ENCODE peak calls at places on chromosomes 11 and 22, in eight cellular contexts. N is iPS-NIHi11; P is activated T-cell treated with anti-CD3 and anti-CD28 coated beads, Interleukin-2, amount 50 U/mL, for 1 hour; I is EL; Z is foreskin fibroblast; H is ACHN; T is AG04450; S is NCI-H1092 treated with DMSO at 0.1 percent for 48 hours. Q is an unnamed sample.
A peak's percentile ranks its signal among the peaks of the same experiment; 100 is the strongest.

GRCh38 chr11:130674686-130675085 is 226.2 kb downstream of the ADAMTS15 start:
- DNase-seq in N (no peak), P (no peak), I (peak; percentile 27), Z (no peak), H (no peak), T (no peak), S (no peak), Q (no peak)

GRCh38 chr11:95589893-95590612 is 199.5 kb downstream of the FAM76B start:
- DNase-seq in N (no peak), P (no peak), I (no peak), Z (no peak), H (no peak), T (no peak), S (no peak), Q (no peak)

GRCh38 chr22:48645766-48646165 is 1181.9 kb downstream of the BRD1 start:
- DNase-seq in N (no peak), P (no peak), I (no peak), Z (no peak), H (no peak), T (no peak), S (no peak), Q (no peak)

GRCh38 chr22:26648761-26649363 is 8.5 kb upstream of the MIAT start:
- DNase-seq in N (no peak), P (no peak), I (no peak), Z (no peak), H (no peak), T (no peak), S (peak; percentile 85), Q (peak; percentile 32)

GRCh38 chr11:78418584-78419211 is 1.1 kb upstream of the GAB2 start:
- DNase-seq in N (no peak), P (no peak), I (no peak), Z (no peak), H (no peak), T (no peak), S (peak; percentile 42), Q (no peak)

GRCh38 chr22:34070051-34070450 is 149.8 kb upstream of the LARGE1 start:
- DNase-seq in N (no peak), P (no peak), I (no peak), Z (no peak), H (no peak), T (no peak), S (no peak), Q (no peak)

GRCh38 chr11:74069146-74070046 is 60.5 kb upstream of the UCP3 start:
- DNase-seq in N (no peak), P (no peak), I (peak; percentile 18), Z (peak; percentile 16), H (no peak), T (no peak), S (no peak), Q (no peak)

GRCh38 chr22:27636716-27637503 is 164.6 kb downstream of the MN1 start:
- DNase-seq in N (no peak), P (no peak), I (no peak), Z (no peak), H (no peak), T (no peak), S (no peak), Q (no peak)

GRCh38 chr11:15471709-15472404 is 357.1 kb downstream of the INSC start:
- DNase-seq in N (peak; percentile 15), P (no peak), I (no peak), Z (no peak), H (no peak), T (no peak), S (no peak), Q (no peak)

GRCh38 chr22:45865561-45866397 is 111.2 kb downstream of the WNT7B start:
- DNase-seq in N (peak; percentile 45), P (no peak), I (no peak), Z (no peak), H (no peak), T (no peak), S (no peak), Q (no peak)

GRCh38 chr11:8807544-8808225 is 103.3 kb upstream of the AKIP1 start:
- DNase-seq in N (no peak), P (no peak), I (peak; percentile 90), Z (peak; percentile 81), H (peak; percentile 29), T (peak; percentile 72), S (no peak), Q (no peak)

GRCh38 chr11:416757-417621 is 2.2 kb upstream of the SIGIRR start:
- DNase-seq in N (peak; percentile 94), P (peak; percentile 61), I (peak; percentile 49), Z (peak; percentile 14), H (peak; percentile 39), T (no peak), S (no peak), Q (no peak)

GRCh38 chr22:18057568-18058209 is 20.1 kb upstream of the PEX26 start:
- DNase-seq in N (no peak), P (no peak), I (peak; percentile 97), Z (peak; percentile 94), H (peak; percentile 91), T (peak; percentile 95), S (no peak), Q (peak; percentile 39)

GRCh38 chr11:35239476-35240075 is 100.6 kb downstream of the CD44 start:
- DNase-seq in N (no peak), P (no peak), I (no peak), Z (no peak), H (no peak), T (no peak), S (no peak), Q (no peak)

GRCh38 chr22:19848298-19849224 is 6.1 kb downstream of the GNB1L start:
- DNase-seq in N (no peak), P (no peak), I (peak; percentile 52), Z (peak; percentile 31), H (peak; percentile 11), T (no peak), S (no peak), Q (no peak)

GRCh38 chr11:129611661-129612566 is 203.7 kb upstream of the TMEM45B start:
- DNase-seq in N (no peak), P (no peak), I (no peak), Z (no peak), H (no peak), T (no peak), S (no peak), Q (no peak)

GRCh38 chr22:30694171-30694637 is 470 bp upstream of the OSBP2 start:
- DNase-seq in N (peak; percentile 80), P (peak; percentile 68), I (peak; percentile 43), Z (no peak), H (peak; percentile 14), T (peak; percentile 2), S (peak; percentile 78), Q (peak; percentile 57)

GRCh38 chr22:31185056-31185455 is 25.1 kb downstream of the RNF185 start:
- DNase-seq in N (no peak), P (no peak), I (no peak), Z (no peak), H (no peak), T (no peak), S (no peak), Q (no peak)

GRCh38 chr11:117070016-117070415 is 28.2 kb downstream of the SIK3 start:
- DNase-seq in N (no peak), P (no peak), I (no peak), Z (no peak), H (no peak), T (no peak), S (no peak), Q (no peak)

GRCh38 chr22:41094036-41094435 is 1.6 kb downstream of the EP300 start:
- DNase-seq in N (no peak), P (no peak), I (peak; percentile 53), Z (peak; percentile 15), H (peak; percentile 23), T (no peak), S (peak; percentile 7), Q (no peak)

GRCh38 chr11:22521226-22521625 is 104.4 kb downstream of the FANCF start:
- DNase-seq in N (no peak), P (no peak), I (no peak), Z (no peak), H (no peak), T (no peak), S (no peak), Q (no peak)

GRCh38 chr22:38742176-38742942 is 13.4 kb downstream of the SUN2 start:
- DNase-seq in N (no peak), P (no peak), I (no peak), Z (no peak), H (no peak), T (no peak), S (no peak), Q (no peak)

GRCh38 chr11:35615911-35616900 is 2.1 kb upstream of the FJX1 start:
- DNase-seq in N (peak; percentile 35), P (no peak), I (peak; percentile 66), Z (peak; percentile 66), H (peak; percentile 52), T (no peak), S (peak; percentile 70), Q (peak; percentile 89)

GRCh38 chr11:126354631-126355323 is 709 bp upstream of the ST3GAL4 start:
- DNase-seq in N (no peak), P (no peak), I (peak; percentile 43), Z (no peak), H (no peak), T (no peak), S (no peak), Q (no peak)

GRCh38 chr11:2791521-2792375 is 92.0 kb upstream of the KCNQ1OT1 start:
- DNase-seq in N (peak; percentile 70), P (peak; percentile 48), I (no peak), Z (no peak), H (no peak), T (no peak), S (peak; percentile 48), Q (no peak)

GRCh38 chr11:40029406-40029805 is 1430.0 kb downstream of the LRRC4C start:
- DNase-seq in N (no peak), P (no peak), I (no peak), Z (no peak), H (peak; percentile 5), T (no peak), S (no peak), Q (no peak)

GRCh38 chr22:19035474-19036228 is 86.6 kb downstream of the DGCR2 start:
- DNase-seq in N (peak; percentile 72), P (no peak), I (no peak), Z (peak; percentile 5), H (peak; percentile 21), T (no peak), S (no peak), Q (no peak)

GRCh38 chr22:45105281-45105700 is 58.4 kb upstream of the NUP50 start:
- DNase-seq in N (no peak), P (no peak), I (peak; percentile 70), Z (no peak), H (no peak), T (peak; percentile 77), S (no peak), Q (no peak)

GRCh38 chr11:3942160-3942955 is 86.9 kb downstream of the STIM1 start:
- DNase-seq in N (no peak), P (no peak), I (no peak), Z (no peak), H (no peak), T (no peak), S (no peak), Q (no peak)

GRCh38 chr22:23370251-23370650 is 189.9 kb downstream of the BCR start:
- DNase-seq in N (no peak), P (no peak), I (no peak), Z (no peak), H (no peak), T (no peak), S (no peak), Q (no peak)

GRCh38 chr11:104219081-104219480 is 55.1 kb upstream of the PDGFD start:
- DNase-seq in N (no peak), P (no peak), I (no peak), Z (no peak), H (no peak), T (no peak), S (no peak), Q (no peak)

Q was measured in midbrain.